ENCODE peak calls at places on chromosomes 3 and 15, in seven cellular contexts. G is OCI-LY7, I is iris pigment epithelial cell, A is breast epithelium, O is ecto neural progenitor cell, D is amniotic epithelial cell, Y is amniotic stem cell. V is an unnamed sample.

GRCh38 chr3:49256152-49256551 is 20.9 kb downstream of the C3orf62 start:
- DNase-seq in Y (no peak), I (no peak), D (no peak), A (no peak), G (no peak), O (no peak), V (peak; percentile 7)

GRCh38 chr15:87167055-87167454 is 1087.4 kb downstream of the AGBL1 start:
- DNase-seq in A (no peak), Y (no peak), D (no peak), O (no peak), I (no peak), G (no peak), V (no peak)

GRCh38 chr3:82224661-82225060 is 463.2 kb upstream of the GBE1 start:
- DNase-seq in I (no peak), G (no peak), Y (no peak), D (no peak), A (no peak), O (no peak), V (no peak)

GRCh38 chr3:99851955-99852354 is 34.3 kb downstream of the CMSS1 start:
- DNase-seq in O (no peak), G (no peak), I (no peak), Y (no peak), D (no peak), A (no peak), V (no peak)

GRCh38 chr3:41026394-41027177 is 172.7 kb upstream of the CTNNB1 start:
- DNase-seq in Y (no peak), G (no peak), A (no peak), O (no peak), D (peak; percentile 97), I (peak; percentile 95), V (peak; percentile 67)

GRCh38 chr15:85479071-85479647 is 98.8 kb downstream of the AKAP13 start:
- DNase-seq in D (peak; percentile 78), A (peak; percentile 43), G (no peak), I (peak; percentile 80), O (no peak), Y (peak; percentile 5), V (no peak)

GRCh38 chr3:46628980-46629379 is 16.7 kb downstream of the FAM240A start:
- DNase-seq in A (no peak), I (peak; percentile 6), Y (no peak), G (no peak), D (no peak), O (no peak), V (no peak)

GRCh38 chr15:67063689-67064606 is 1.5 kb upstream of the SMAD3 start:
- DNase-seq in G (no peak), D (peak; percentile 83), A (no peak), Y (no peak), O (peak; percentile 74), I (peak; percentile 89), V (no peak)

GRCh38 chr3:96813820-96814580 is 394 bp upstream of the EPHA6 start:
- DNase-seq in A (no peak), O (peak; percentile 75), G (no peak), Y (peak; percentile 21), I (peak; percentile 49), D (peak; percentile 57), V (peak; percentile 46)

GRCh38 chr3:125202197-125202596 is 10.4 kb downstream of the SLC12A8 start:
- DNase-seq in Y (no peak), D (peak; percentile 35), I (peak; percentile 52), A (no peak), G (peak; percentile 16), O (no peak), V (no peak)

GRCh38 chr3:109559389-109559788 is 222.0 kb upstream of the DPPA4 start:
- DNase-seq in A (no peak), I (peak; percentile 3), G (no peak), D (no peak), Y (no peak), O (no peak), V (no peak)

GRCh38 chr15:27399236-27399635 is 428.3 kb downstream of the GABRG3 start:
- DNase-seq in I (no peak), A (no peak), D (no peak), O (no peak), G (no peak), Y (no peak), V (no peak)

GRCh38 chr3:124764746-124765145 is 34.5 kb downstream of the UMPS start:
- DNase-seq in O (no peak), Y (no peak), A (peak; percentile 45), I (no peak), D (no peak), G (no peak), V (no peak)

GRCh38 chr3:122305818-122306621 is 19.0 kb upstream of the CSTA start:
- DNase-seq in Y (no peak), D (peak; percentile 33), G (peak; percentile 25), O (no peak), A (no peak), I (no peak), V (no peak)